ENCODE peak calls at places on chromosomes 6 and 20, in four cellular contexts. R is GM12878, N is K562, D is HL-60. V is an unnamed sample.

GRCh38 chr6:37684801-37685200 is 12.9 kb downstream of the MDGA1 start:
- DNase-seq in D (no peak), N (no peak), R (no peak), V (no peak)

GRCh38 chr6:52328303-52328662 is 33.7 kb upstream of the PAQR8 start:
- DNase-seq in R (no peak), D (no peak), N (no peak), V (no peak)

GRCh38 chr6:155381856-155382690 is 67.8 kb upstream of the TFB1M start:
- DNase-seq in N (no peak), R (no peak), D (no peak), V (no peak)

GRCh38 chr20:32190608-32191415 is 16.7 kb downstream of the PLAGL2 start:
- DNase-seq in R (no peak), D (no peak), N (no peak), V (no peak)

GRCh38 chr6:87825865-87826264 is 123.8 kb upstream of the AKIRIN2 start:
- DNase-seq in N (no peak), R (no peak), D (no peak), V (no peak)

GRCh38 chr20:37343212-37343993 is 2.5 kb upstream of the SRC start:
- DNase-seq in R (no peak), N (no peak), D (no peak), V (no peak)

GRCh38 chr20:18436847-18437246 is 30.0 kb downstream of the DZANK1 start:
- DNase-seq in R (no peak), D (no peak), N (no peak), V (no peak)

GRCh38 chr6:65818576-65818975 is 111.5 kb upstream of the EYS start:
- DNase-seq in D (no peak), R (no peak), N (no peak), V (no peak)

GRCh38 chr20:57500235-57500634 is 24.7 kb downstream of the CTCFL start:
- DNase-seq in R (no peak), N (no peak), D (no peak), V (no peak)

GRCh38 chr6:23350752-23351453 is 775.1 kb upstream of the NRSN1 start:
- DNase-seq in D (no peak), N (no peak), R (no peak), V (no peak)

GRCh38 chr20:18719426-18719825 is 94.2 kb upstream of the SCP2D1 start:
- DNase-seq in N (no peak), D (no peak), R (no peak), V (no peak)

GRCh38 chr6:133551436-133551835 is 310.3 kb downstream of the EYA4 start:
- DNase-seq in D (no peak), R (no peak), N (no peak), V (no peak)
- TF ChIP-seq SPI1 in D (no peak), R (no peak), N (no peak), V (no peak)

DNA sequence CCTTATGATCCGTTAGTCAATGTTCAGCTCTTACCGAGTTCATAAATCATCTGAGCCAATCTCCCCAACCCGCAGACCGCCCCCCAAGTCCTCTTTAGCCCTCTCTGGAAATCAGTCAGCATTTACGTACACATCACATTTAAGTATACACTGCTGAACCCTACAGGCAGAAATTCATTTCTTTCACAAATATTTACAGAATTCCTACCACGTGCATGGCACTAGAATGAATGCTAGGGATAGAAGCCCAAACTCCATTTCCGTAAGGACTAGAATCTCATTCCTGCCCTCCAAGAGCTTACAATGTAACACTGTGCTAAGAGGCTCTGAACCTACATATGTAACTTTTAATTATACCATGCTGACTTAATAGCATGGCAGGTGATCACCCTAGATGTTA is 1.8 kb downstream of the OSER1 start:
- DNase-seq in R (no peak), N (no peak), D (no peak), V (no peak)
- TF ChIP-seq SPI1 in R (no peak), N (no peak), D (no peak), V (no peak)

GRCh38 chr6:135440087-135440792 is 57.3 kb downstream of the AHI1 start:
- DNase-seq in N (no peak), R (no peak), D (no peak), V (no peak)
- TF ChIP-seq SPI1 in N (no peak), R (no peak), D (no peak), V (no peak)

DNA sequence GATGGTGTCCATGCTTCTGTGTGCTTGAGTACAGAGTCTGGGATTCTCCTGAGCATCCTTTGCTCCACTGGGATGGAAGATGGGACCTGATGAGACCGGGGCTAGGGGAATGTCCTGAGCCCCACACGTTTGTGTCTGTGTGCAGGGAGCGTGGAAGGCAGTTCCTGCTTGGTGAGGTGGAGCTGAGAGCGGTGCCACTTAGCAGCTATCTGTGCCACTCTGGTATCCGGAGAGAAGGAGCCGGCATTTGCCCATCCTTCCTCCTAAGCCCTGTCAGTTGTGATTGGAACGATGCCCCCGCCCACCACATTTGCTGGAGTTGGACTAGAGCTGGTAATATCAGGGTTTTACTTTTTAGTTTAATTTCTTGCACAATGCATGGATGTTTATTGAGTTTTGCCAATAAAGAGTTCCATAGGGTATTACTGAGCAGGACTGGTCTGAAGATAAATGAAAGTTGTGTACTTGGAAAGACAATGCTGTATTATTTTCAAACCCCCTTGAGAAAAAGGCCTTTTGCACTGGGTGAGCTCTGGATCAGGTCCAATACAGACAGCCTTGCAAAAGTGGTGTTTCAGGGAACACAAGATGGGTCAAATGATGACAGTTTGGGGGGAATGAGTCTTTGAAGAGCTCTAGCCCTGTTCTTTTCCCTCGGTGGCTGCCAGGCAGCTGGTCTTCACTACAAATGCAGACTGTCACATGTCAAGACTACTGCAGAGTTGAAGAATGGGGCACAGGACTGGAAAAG is 130.8 kb downstream of the SYCP2 start:
- DNase-seq in R (no peak), N (no peak), D (no peak), V (no peak)
- TF ChIP-seq SPI1 in R (no peak), N (no peak), D (no peak), V (no peak)